ENCODE peak calls at places on chromosomes 13 and 19, in seven cellular contexts. A is COR-L47; L is SHP77; H is DMS153; D is RPMI7951; T is activated CD8-positive, alpha-beta memory T cell treated with anti-CD3 and anti-CD28 coated beads for 1 hour; I is EL. K is an unnamed sample.
A peak's percentile ranks its signal among the peaks of the same experiment; 100 is the strongest.

GRCh38 chr19:31342926-31343325 is 6.3 kb downstream of the TSHZ3 start:
- DNase-seq in A (no peak), L (no peak), H (no peak), D (no peak), T (no peak), I (no peak), K (no peak)

GRCh38 chr13:39783051-39783450 is 127.6 kb downstream of the COG6 start:
- DNase-seq in A (no peak), L (no peak), H (no peak), D (no peak), T (no peak), I (no peak), K (peak; percentile 15)

GRCh38 chr19:13066933-13067831 is 35.5 kb downstream of the LYL1 start:
- DNase-seq in A (no peak), L (no peak), H (no peak), D (no peak), T (no peak), I (no peak), K (no peak)

GRCh38 chr13:95100525-95101121 is 200.6 kb downstream of the ABCC4 start:
- DNase-seq in A (no peak), L (peak; percentile 81), H (peak; percentile 50), D (peak; percentile 63), T (no peak), I (peak; percentile 89), K (no peak)

GRCh38 chr19:328025-328505 is 16.5 kb downstream of the MIER2 start:
- DNase-seq in A (peak; percentile 33), L (no peak), H (no peak), D (no peak), T (no peak), I (no peak), K (no peak)

GRCh38 chr13:65836066-65836465 is 1394.1 kb downstream of the PCDH9 start:
- DNase-seq in A (peak; percentile 67), L (no peak), H (no peak), D (no peak), T (no peak), I (no peak), K (no peak)

GRCh38 chr19:58577581-58578429 is 4.7 kb upstream of the MZF1 start:
- DNase-seq in A (no peak), L (no peak), H (no peak), D (no peak), T (no peak), I (no peak), K (no peak)

GRCh38 chr19:2613507-2614295 is 88.8 kb downstream of the GNG7 start:
- DNase-seq in A (no peak), L (peak; percentile 40), H (no peak), D (no peak), T (peak; percentile 43), I (peak; percentile 47), K (no peak)

K was measured in NCI-H526.